ENCODE peak calls at places on chromosome 10, in five cellular contexts. One of them, this sample, is unnamed.

GRCh38 chr10:97882142-97883091 is 32.8 kb downstream of the GOLGA7B start:
- DNase-seq in NCI-H1092: no peak
- DNase-seq in C1 segment of cervical spinal cord: no peak
- DNase-seq in mesothelial cell of epicardium: no peak
- DNase-seq in GM12865: no peak
- DNase-seq in this sample: no peak

GRCh38 chr10:62916157-62916603 is 100.0 kb upstream of the EGR2 start:
- DNase-seq in mesothelial cell of epicardium: no peak
- DNase-seq in NCI-H1092: no peak
- DNase-seq in C1 segment of cervical spinal cord: no peak
- DNase-seq in GM12865: no peak
- DNase-seq in this sample: no peak

GRCh38 chr10:78779339-78779955 is 289.3 kb upstream of the ZMIZ1 start:
- DNase-seq in GM12865: no peak
- DNase-seq in NCI-H1092: no peak
- DNase-seq in mesothelial cell of epicardium: no peak
- DNase-seq in C1 segment of cervical spinal cord: no peak
- DNase-seq in this sample: no peak

GRCh38 chr10:126133906-126134703 is 237.7 kb downstream of the FANK1 start:
- DNase-seq in NCI-H1092: no peak
- DNase-seq in GM12865: no peak
- DNase-seq in C1 segment of cervical spinal cord: no peak
- DNase-seq in mesothelial cell of epicardium: no peak
- DNase-seq in this sample: no peak

GRCh38 chr10:71312840-71313789 is 5.9 kb upstream of the SLC29A3 start:
- DNase-seq in NCI-H1092: no peak
- DNase-seq in GM12865: no peak
- DNase-seq in mesothelial cell of epicardium: no peak
- DNase-seq in C1 segment of cervical spinal cord: peak
- DNase-seq in this sample: no peak

GRCh38 chr10:32005050-32005449 is 51.2 kb downstream of the KIF5B start:
- DNase-seq in NCI-H1092: no peak
- DNase-seq in C1 segment of cervical spinal cord: no peak
- DNase-seq in GM12865: peak
- DNase-seq in mesothelial cell of epicardium: no peak
- DNase-seq in this sample: peak

GRCh38 chr10:98425511-98426352 is 10.8 kb upstream of the PYROXD2 start:
- DNase-seq in NCI-H1092: no peak
- DNase-seq in mesothelial cell of epicardium: no peak
- DNase-seq in C1 segment of cervical spinal cord: no peak
- DNase-seq in GM12865: peak
- DNase-seq in this sample: no peak

GRCh38 chr10:128124813-128125403 is 1.3 kb downstream of the MKI67 start:
- DNase-seq in C1 segment of cervical spinal cord: no peak
- DNase-seq in NCI-H1092: no peak
- DNase-seq in mesothelial cell of epicardium: no peak
- DNase-seq in GM12865: peak
- DNase-seq in this sample: no peak

GRCh38 chr10:22308390-22308789 is 7.8 kb upstream of the COMMD3 start:
- DNase-seq in mesothelial cell of epicardium: no peak
- DNase-seq in NCI-H1092: no peak
- DNase-seq in C1 segment of cervical spinal cord: no peak
- DNase-seq in GM12865: peak
- DNase-seq in this sample: no peak

GRCh38 chr10:13920031-13920430 is 333.3 kb downstream of the PRPF18 start:
- DNase-seq in mesothelial cell of epicardium: no peak
- DNase-seq in GM12865: no peak
- DNase-seq in C1 segment of cervical spinal cord: no peak
- DNase-seq in NCI-H1092: no peak
- DNase-seq in this sample: no peak

GRCh38 chr10:3139135-3139910 is 33.3 kb downstream of the PITRM1 start:
- DNase-seq in mesothelial cell of epicardium: no peak
- DNase-seq in NCI-H1092: no peak
- DNase-seq in C1 segment of cervical spinal cord: no peak
- DNase-seq in GM12865: no peak
- DNase-seq in this sample: no peak

GRCh38 chr10:19640864-19641263 is 175.4 kb upstream of the PLXDC2 start:
- DNase-seq in NCI-H1092: no peak
- DNase-seq in GM12865: no peak
- DNase-seq in mesothelial cell of epicardium: no peak
- DNase-seq in C1 segment of cervical spinal cord: no peak
- DNase-seq in this sample: no peak

GRCh38 chr10:64619068-64619467 is 1097.9 kb downstream of the REEP3 start:
- DNase-seq in C1 segment of cervical spinal cord: no peak
- DNase-seq in GM12865: no peak
- DNase-seq in mesothelial cell of epicardium: no peak
- DNase-seq in NCI-H1092: no peak
- DNase-seq in this sample: no peak

GRCh38 chr10:93437946-93438795 is 44.0 kb downstream of the MYOF start:
- DNase-seq in mesothelial cell of epicardium: no peak
- DNase-seq in NCI-H1092: no peak
- DNase-seq in C1 segment of cervical spinal cord: no peak
- DNase-seq in GM12865: no peak
- DNase-seq in this sample: no peak

GRCh38 chr10:86857097-86857825 is 100.2 kb downstream of the MMRN2 start:
- DNase-seq in mesothelial cell of epicardium: no peak
- DNase-seq in GM12865: no peak
- DNase-seq in C1 segment of cervical spinal cord: no peak
- DNase-seq in NCI-H1092: no peak
- DNase-seq in this sample: no peak

GRCh38 chr10:89129850-89130396 is 77.2 kb downstream of the CH25H start:
- DNase-seq in GM12865: no peak
- DNase-seq in C1 segment of cervical spinal cord: no peak
- DNase-seq in mesothelial cell of epicardium: no peak
- DNase-seq in NCI-H1092: no peak
- DNase-seq in this sample: no peak

GRCh38 chr10:80161321-80162084 is 29.0 kb downstream of the PLAC9 start:
- DNase-seq in mesothelial cell of epicardium: no peak
- DNase-seq in C1 segment of cervical spinal cord: no peak
- DNase-seq in NCI-H1092: peak
- DNase-seq in GM12865: no peak
- DNase-seq in this sample: no peak

GRCh38 chr10:26621889-26622681 is 75.4 kb upstream of the PDSS1 start:
- DNase-seq in GM12865: peak
- DNase-seq in NCI-H1092: no peak
- DNase-seq in mesothelial cell of epicardium: no peak
- DNase-seq in C1 segment of cervical spinal cord: no peak
- DNase-seq in this sample: no peak

GRCh38 chr10:7937315-7937945 is 117.1 kb upstream of the GATA3 start:
- DNase-seq in mesothelial cell of epicardium: no peak
- DNase-seq in C1 segment of cervical spinal cord: no peak
- DNase-seq in NCI-H1092: no peak
- DNase-seq in GM12865: no peak
- DNase-seq in this sample: peak

GRCh38 chr10:23892296-23892695 is 316.6 kb upstream of the KIAA1217 start:
- DNase-seq in GM12865: no peak
- DNase-seq in mesothelial cell of epicardium: no peak
- DNase-seq in C1 segment of cervical spinal cord: no peak
- DNase-seq in NCI-H1092: no peak
- DNase-seq in this sample: no peak

GRCh38 chr10:78933828-78934227 is 134.9 kb upstream of the ZMIZ1 start:
- DNase-seq in mesothelial cell of epicardium: no peak
- DNase-seq in GM12865: no peak
- DNase-seq in NCI-H1092: no peak
- DNase-seq in C1 segment of cervical spinal cord: no peak
- DNase-seq in this sample: no peak

GRCh38 chr10:77041636-77042258 is 595.9 kb downstream of the KCNMA1 start:
- DNase-seq in GM12865: peak
- DNase-seq in NCI-H1092: no peak
- DNase-seq in mesothelial cell of epicardium: no peak
- DNase-seq in C1 segment of cervical spinal cord: no peak
- DNase-seq in this sample: no peak

GRCh38 chr10:89548673-89549072 is 13.3 kb upstream of the SLC16A12 start:
- DNase-seq in NCI-H1092: no peak
- DNase-seq in GM12865: no peak
- DNase-seq in mesothelial cell of epicardium: no peak
- DNase-seq in C1 segment of cervical spinal cord: no peak
- DNase-seq in this sample: no peak

GRCh38 chr10:58064714-58065528 is 202.8 kb downstream of the IPMK start:
- DNase-seq in mesothelial cell of epicardium: no peak
- DNase-seq in NCI-H1092: peak
- DNase-seq in C1 segment of cervical spinal cord: no peak
- DNase-seq in GM12865: peak
- DNase-seq in this sample: no peak

GRCh38 chr10:128147064-128147463 is 20.8 kb upstream of the MKI67 start:
- DNase-seq in NCI-H1092: no peak
- DNase-seq in mesothelial cell of epicardium: no peak
- DNase-seq in C1 segment of cervical spinal cord: no peak
- DNase-seq in GM12865: peak
- DNase-seq in this sample: no peak

GRCh38 chr10:89001024-89001423 is 10.4 kb downstream of the FAS start:
- DNase-seq in GM12865: peak
- DNase-seq in mesothelial cell of epicardium: no peak
- DNase-seq in NCI-H1092: no peak
- DNase-seq in C1 segment of cervical spinal cord: no peak
- DNase-seq in this sample: no peak

GRCh38 chr10:92204238-92204637 is 86.6 kb downstream of the CPEB3 start:
- DNase-seq in NCI-H1092: peak
- DNase-seq in mesothelial cell of epicardium: no peak
- DNase-seq in GM12865: no peak
- DNase-seq in C1 segment of cervical spinal cord: no peak
- DNase-seq in this sample: no peak

GRCh38 chr10:86071145-86071544 is 295.4 kb downstream of the GRID1 start:
- DNase-seq in C1 segment of cervical spinal cord: no peak
- DNase-seq in GM12865: no peak
- DNase-seq in mesothelial cell of epicardium: no peak
- DNase-seq in NCI-H1092: no peak
- DNase-seq in this sample: no peak

GRCh38 chr10:133324198-133324792 is 12.4 kb downstream of the CALY start:
- DNase-seq in C1 segment of cervical spinal cord: no peak
- DNase-seq in GM12865: peak
- DNase-seq in NCI-H1092: peak
- DNase-seq in mesothelial cell of epicardium: no peak
- DNase-seq in this sample: peak

GRCh38 chr10:21068025-21068656 is 171.0 kb upstream of the NEBL start:
- DNase-seq in NCI-H1092: no peak
- DNase-seq in mesothelial cell of epicardium: no peak
- DNase-seq in GM12865: no peak
- DNase-seq in C1 segment of cervical spinal cord: no peak
- DNase-seq in this sample: no peak

GRCh38 chr10:101323495-101323894 is 30.5 kb upstream of the BTRC start:
- DNase-seq in mesothelial cell of epicardium: no peak
- DNase-seq in C1 segment of cervical spinal cord: no peak
- DNase-seq in NCI-H1092: no peak
- DNase-seq in GM12865: no peak
- DNase-seq in this sample: peak

GRCh38 chr10:30392564-30392990 is 41.4 kb upstream of the MAP3K8 start:
- DNase-seq in NCI-H1092: peak
- DNase-seq in GM12865: peak
- DNase-seq in mesothelial cell of epicardium: peak
- DNase-seq in C1 segment of cervical spinal cord: peak
- DNase-seq in this sample: no peak

GRCh38 chr10:26855186-26855585 is 5.6 kb downstream of the ABI1 start:
- DNase-seq in C1 segment of cervical spinal cord: no peak
- DNase-seq in NCI-H1092: no peak
- DNase-seq in mesothelial cell of epicardium: no peak
- DNase-seq in GM12865: no peak
- DNase-seq in this sample: no peak

GRCh38 chr10:118818621-118819221 is 64.0 kb upstream of the CACUL1 start:
- DNase-seq in C1 segment of cervical spinal cord: peak
- DNase-seq in NCI-H1092: peak
- DNase-seq in GM12865: no peak
- DNase-seq in mesothelial cell of epicardium: no peak
- DNase-seq in this sample: peak

GRCh38 chr10:22022257-22023051 is 18.9 kb upstream of the DNAJC1 start:
- DNase-seq in NCI-H1092: no peak
- DNase-seq in mesothelial cell of epicardium: no peak
- DNase-seq in GM12865: no peak
- DNase-seq in C1 segment of cervical spinal cord: no peak
- DNase-seq in this sample: no peak

GRCh38 chr10:33483124-33483794 is 148.8 kb upstream of the NRP1 start:
- DNase-seq in C1 segment of cervical spinal cord: no peak
- DNase-seq in NCI-H1092: peak
- DNase-seq in mesothelial cell of epicardium: no peak
- DNase-seq in GM12865: peak
- DNase-seq in this sample: peak

GRCh38 chr10:18312385-18313145 is 172.3 kb downstream of the CACNB2 start:
- DNase-seq in C1 segment of cervical spinal cord: no peak
- DNase-seq in NCI-H1092: no peak
- DNase-seq in GM12865: peak
- DNase-seq in mesothelial cell of epicardium: no peak
- DNase-seq in this sample: no peak